ENCODE peak calls at places on chromosomes 11 and 22, in nine cellular contexts. A is pancreas; F is neural progenitor cell; R is testis; L is NCI-H1092; C is OCI-M1; Q is tibial artery; U is GM12864; N is activated naive CD8-positive, alpha-beta T cell treated with anti-CD3 and anti-CD28 coated beads, Interleukin-2, amount 50 U/mL, for 24 hours. V is an unnamed sample.

GRCh38 chr11:60974726-60975125 is 3.2 kb downstream of the CD6 start:
- DNase-seq in U (no peak), F (no peak), R (no peak), Q (no peak), L (no peak), N (no peak), A (no peak), C (no peak), V (no peak)

GRCh38 chr22:32446321-32446720 is 17.9 kb downstream of the BPIFC start:
- DNase-seq in L (no peak), U (no peak), F (no peak), C (no peak), R (no peak), N (no peak), Q (no peak), A (no peak), V (no peak)

GRCh38 chr11:118263694-118264567 is at the start of gene MPZL2:
- DNase-seq in Q (no peak), C (peak), A (peak), F (peak), L (no peak), N (peak), R (peak), U (no peak), V (no peak)

GRCh38 chr22:23119492-23120414 is 22.0 kb downstream of the RSPH14 start:
- DNase-seq in Q (no peak), U (no peak), C (no peak), L (no peak), F (no peak), R (no peak), A (no peak), N (peak), V (no peak)

GRCh38 chr22:19598054-19598855 is 74.0 kb upstream of the CLDN5 start:
- DNase-seq in Q (no peak), R (no peak), L (no peak), N (no peak), C (peak), U (no peak), F (no peak), A (no peak), V (peak)

GRCh38 chr22:21594865-21595452 is 27.4 kb downstream of the UBE2L3 start:
- DNase-seq in L (no peak), C (no peak), U (no peak), Q (no peak), F (no peak), R (no peak), A (no peak), N (no peak), V (no peak)

GRCh38 chr11:35725880-35726279 is 63.3 kb downstream of the TRIM44 start:
- DNase-seq in L (no peak), C (peak), F (no peak), Q (no peak), U (no peak), R (no peak), A (no peak), N (no peak), V (no peak)

GRCh38 chr11:76287227-76287626 is 80.9 kb upstream of the WNT11 start:
- DNase-seq in R (no peak), A (no peak), Q (no peak), U (no peak), C (no peak), N (no peak), F (no peak), L (no peak), V (no peak)

GRCh38 chr11:126467046-126467370 is 111.5 kb downstream of the ST3GAL4 start:
- DNase-seq in A (no peak), N (no peak), U (no peak), C (no peak), L (no peak), R (no peak), F (no peak), Q (no peak), V (no peak)

GRCh38 chr11:129373489-129373953 is 2.1 kb upstream of the BARX2 start:
- DNase-seq in F (peak), L (no peak), R (no peak), A (no peak), N (no peak), U (no peak), Q (no peak), C (no peak), V (no peak)

GRCh38 chr22:30865656-30866055 is 102.9 kb downstream of the MORC2 start:
- DNase-seq in R (no peak), U (no peak), F (no peak), C (no peak), L (no peak), Q (peak), A (no peak), N (no peak), V (no peak)

GRCh38 chr22:42676059-42676607 is 26.9 kb upstream of the CYB5R3 start:
- DNase-seq in N (no peak), L (no peak), R (no peak), A (no peak), F (no peak), C (no peak), U (no peak), Q (no peak), V (no peak)